ENCODE peak calls at places on chromosomes 5 and 9, in six cellular contexts. One of them, this sample, is unnamed.

GRCh38 chr5:132090107-132090506 is 16.5 kb downstream of the CSF2 start:
- DNase-seq in RPMI7951: peak; percentile 99
- DNase-seq in skeletal muscle cell: peak; percentile 77
- DNase-seq in CD8-positive, alpha-beta T cell: no peak
- DNase-seq in NCI-H2029: peak; percentile 32
- DNase-seq in HEK293T: no peak
- DNase-seq in this sample: no peak

GRCh38 chr5:95923918-95924559 is 37.6 kb downstream of the ELL2 start:
- DNase-seq in RPMI7951: no peak
- DNase-seq in skeletal muscle cell: no peak
- DNase-seq in CD8-positive, alpha-beta T cell: no peak
- DNase-seq in NCI-H2029: no peak
- DNase-seq in HEK293T: no peak
- DNase-seq in this sample: no peak

GRCh38 chr5:80653497-80653896 is 955 bp upstream of the MSH3 start:
- DNase-seq in RPMI7951: no peak
- DNase-seq in skeletal muscle cell: no peak
- DNase-seq in CD8-positive, alpha-beta T cell: no peak
- DNase-seq in NCI-H2029: no peak
- DNase-seq in HEK293T: no peak
- DNase-seq in this sample: no peak

GRCh38 chr5:76256116-76256889 is 146.8 kb upstream of the IQGAP2 start:
- DNase-seq in RPMI7951: peak; percentile 58
- DNase-seq in skeletal muscle cell: peak; percentile 33
- DNase-seq in CD8-positive, alpha-beta T cell: peak; percentile 51
- DNase-seq in NCI-H2029: peak; percentile 29
- DNase-seq in HEK293T: peak; percentile 66
- DNase-seq in this sample: peak; percentile 46

GRCh38 chr5:77898385-77898784 is 122.2 kb upstream of the TBCA start:
- DNase-seq in RPMI7951: no peak
- DNase-seq in skeletal muscle cell: no peak
- DNase-seq in CD8-positive, alpha-beta T cell: no peak
- DNase-seq in NCI-H2029: no peak
- DNase-seq in HEK293T: no peak
- DNase-seq in this sample: no peak

GRCh38 chr5:38338455-38338854 is 80.1 kb downstream of the EGFLAM start:
- DNase-seq in RPMI7951: no peak
- DNase-seq in skeletal muscle cell: no peak
- DNase-seq in CD8-positive, alpha-beta T cell: no peak
- DNase-seq in NCI-H2029: no peak
- DNase-seq in HEK293T: no peak
- DNase-seq in this sample: no peak

GRCh38 chr5:171709930-171710329 is 75.7 kb upstream of the SMIM23 start:
- DNase-seq in RPMI7951: no peak
- DNase-seq in skeletal muscle cell: no peak
- DNase-seq in CD8-positive, alpha-beta T cell: no peak
- DNase-seq in NCI-H2029: no peak
- DNase-seq in HEK293T: no peak
- DNase-seq in this sample: no peak

GRCh38 chr9:15935661-15936315 is 382.9 kb downstream of the CCDC171 start:
- DNase-seq in RPMI7951: peak; percentile 1
- DNase-seq in skeletal muscle cell: no peak
- DNase-seq in CD8-positive, alpha-beta T cell: no peak
- DNase-seq in NCI-H2029: no peak
- DNase-seq in HEK293T: no peak
- DNase-seq in this sample: no peak

GRCh38 chr9:114134827-114135396 is 20.4 kb upstream of the COL27A1 start:
- DNase-seq in RPMI7951: no peak
- DNase-seq in skeletal muscle cell: no peak
- DNase-seq in CD8-positive, alpha-beta T cell: no peak
- DNase-seq in NCI-H2029: no peak
- DNase-seq in HEK293T: no peak
- DNase-seq in this sample: no peak

GRCh38 chr5:32506251-32506661 is 61.7 kb upstream of the ZFR start:
- DNase-seq in RPMI7951: peak; percentile 38
- DNase-seq in skeletal muscle cell: no peak
- DNase-seq in CD8-positive, alpha-beta T cell: no peak
- DNase-seq in NCI-H2029: no peak
- DNase-seq in HEK293T: no peak
- DNase-seq in this sample: no peak

GRCh38 chr9:112366591-112366990 is 13.3 kb upstream of the HSDL2 start:
- DNase-seq in RPMI7951: no peak
- DNase-seq in skeletal muscle cell: no peak
- DNase-seq in CD8-positive, alpha-beta T cell: no peak
- DNase-seq in NCI-H2029: no peak
- DNase-seq in HEK293T: no peak
- DNase-seq in this sample: no peak

GRCh38 chr9:99018653-99019052 is 74.9 kb downstream of the COL15A1 start:
- DNase-seq in RPMI7951: no peak
- DNase-seq in skeletal muscle cell: no peak
- DNase-seq in CD8-positive, alpha-beta T cell: no peak
- DNase-seq in NCI-H2029: no peak
- DNase-seq in HEK293T: no peak
- DNase-seq in this sample: no peak

GRCh38 chr9:135648494-135649410 is 9.4 kb upstream of the GLT6D1 start:
- DNase-seq in RPMI7951: no peak
- DNase-seq in skeletal muscle cell: no peak
- DNase-seq in CD8-positive, alpha-beta T cell: no peak
- DNase-seq in NCI-H2029: no peak
- DNase-seq in HEK293T: no peak
- DNase-seq in this sample: no peak

GRCh38 chr9:109372246-109372645 is 51.4 kb upstream of the EPB41L4B start:
- DNase-seq in RPMI7951: no peak
- DNase-seq in skeletal muscle cell: no peak
- DNase-seq in CD8-positive, alpha-beta T cell: no peak
- DNase-seq in NCI-H2029: no peak
- DNase-seq in HEK293T: no peak
- DNase-seq in this sample: no peak

GRCh38 chr5:159094745-159095144 is 5.0 kb downstream of the EBF1 start:
- DNase-seq in RPMI7951: peak; percentile 58
- DNase-seq in skeletal muscle cell: peak; percentile 80
- DNase-seq in CD8-positive, alpha-beta T cell: peak; percentile 65
- DNase-seq in NCI-H2029: no peak
- DNase-seq in HEK293T: peak; percentile 53
- DNase-seq in this sample: no peak

GRCh38 chr5:746258-746761 is 38.2 kb downstream of the ZDHHC11B start:
- DNase-seq in RPMI7951: no peak
- DNase-seq in skeletal muscle cell: no peak
- DNase-seq in CD8-positive, alpha-beta T cell: no peak
- DNase-seq in NCI-H2029: no peak
- DNase-seq in HEK293T: no peak
- DNase-seq in this sample: no peak

GRCh38 chr5:58246521-58246944 is 213.4 kb downstream of the PLK2 start:
- DNase-seq in RPMI7951: peak; percentile 12
- DNase-seq in skeletal muscle cell: no peak
- DNase-seq in CD8-positive, alpha-beta T cell: no peak
- DNase-seq in NCI-H2029: no peak
- DNase-seq in HEK293T: no peak
- DNase-seq in this sample: no peak